ENCODE peak calls at places on chromosomes 6 and 20, in six cellular contexts. Q is fibroblast of pulmonary artery, Y is fibroblast of the aortic adventitia, V is PC-3, L is MM.1S, D is uterus. I is an unnamed sample.

GRCh38 chr6:26092443-26092842 is 5.2 kb downstream of the HFE start:
- DNase-seq in Q (no peak), Y (no peak), L (no peak), D (no peak), V (no peak), I (no peak)

GRCh38 chr6:45423111-45423900 is 45.6 kb upstream of the SUPT3H start:
- DNase-seq in Y (no peak), Q (no peak), V (peak; percentile 36), L (peak; percentile 23), D (no peak), I (no peak)

GRCh38 chr6:82364087-82365010 is 732 bp downstream of the TPBG start:
- DNase-seq in L (no peak), Y (peak; percentile 72), V (peak; percentile 68), Q (peak; percentile 69), D (peak; percentile 46), I (no peak)

GRCh38 chr6:101626264-101626663 is 232.8 kb downstream of the GRIK2 start:
- DNase-seq in L (no peak), Q (no peak), D (no peak), Y (no peak), V (no peak), I (no peak)

GRCh38 chr6:53487080-53487479 is 57.8 kb downstream of the GCLC start:
- DNase-seq in Y (no peak), D (no peak), L (no peak), Q (no peak), V (no peak), I (no peak)

GRCh38 chr20:57438552-57438951 is 47.4 kb downstream of the RBM38 start:
- DNase-seq in L (no peak), Y (no peak), V (no peak), D (no peak), Q (no peak), I (no peak)

GRCh38 chr6:51753635-51754034 is 333.8 kb downstream of the PKHD1 start:
- DNase-seq in Q (no peak), Y (no peak), V (peak; percentile 50), L (no peak), D (no peak), I (peak; percentile 1)

GRCh38 chr20:17681741-17682102 is 320 bp downstream of the RRBP1 start:
- DNase-seq in D (no peak), L (no peak), Y (no peak), V (no peak), Q (no peak), I (no peak)

GRCh38 chr20:34522969-34523871 is 7.0 kb downstream of the DYNLRB1 start:
- DNase-seq in D (peak; percentile 39), Q (peak; percentile 83), V (peak; percentile 87), Y (peak; percentile 86), L (peak; percentile 74), I (peak; percentile 50)
- H3K4me3 ChIP-seq in D (no peak overlapping the region), Q (no peak overlapping the region), V (no peak overlapping the region), Y (no peak overlapping the region), L (peak overlapping the region; percentile 35), I (no peak overlapping the region)

GRCh38 chr20:32752458-32753250 is 9.4 kb upstream of the COMMD7 start:
- DNase-seq in Q (peak; percentile 48), L (no peak), V (peak; percentile 68), D (no peak), Y (peak; percentile 75), I (no peak)
- H3K4me3 ChIP-seq in Q (no peak overlapping the region), L (no peak overlapping the region), V (no peak overlapping the region), D (no peak overlapping the region), Y (no peak overlapping the region), I (no peak overlapping the region)

DNA sequence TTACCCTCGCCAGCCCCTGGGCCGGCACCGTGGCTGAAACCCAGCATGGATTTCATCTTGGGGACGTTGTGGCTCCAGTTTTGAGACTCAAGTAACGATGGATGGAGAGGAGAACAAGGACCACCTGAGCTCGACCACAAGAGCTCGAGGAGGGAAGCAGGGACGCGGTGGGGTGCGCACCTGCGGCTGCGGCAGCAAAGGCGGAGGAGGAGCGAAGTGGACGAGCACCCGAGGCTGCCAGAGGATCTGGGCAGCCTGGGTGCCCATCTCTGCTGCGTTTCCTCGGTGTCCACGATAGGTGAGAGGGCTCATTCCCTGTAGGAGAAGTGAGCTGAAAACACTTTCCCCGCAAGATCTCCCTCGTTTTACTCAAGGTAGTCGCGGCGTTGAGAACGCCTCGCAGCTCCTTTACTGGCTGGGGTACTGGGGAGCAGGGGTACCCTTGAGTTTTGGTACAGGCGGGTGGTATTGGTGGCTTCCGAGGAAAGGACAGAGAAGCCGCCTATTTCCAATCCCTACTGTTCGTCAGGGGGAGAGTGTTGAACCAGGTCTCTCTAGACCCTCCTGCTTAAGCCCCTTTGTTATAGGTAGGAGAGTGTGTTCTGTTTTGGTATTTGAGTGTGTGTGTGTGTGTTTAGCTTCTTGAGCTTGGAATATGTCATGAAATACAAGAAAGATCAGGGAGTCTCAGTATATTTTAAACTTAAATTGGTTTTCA is 137.7 kb downstream of the TRIM27 start:
- DNase-seq in V (no peak), Q (no peak), L (no peak), D (no peak), Y (no peak), I (no peak)
- H3K4me3 ChIP-seq in V (no peak overlapping the region), Q (no peak overlapping the region), L (no peak overlapping the region), D (no peak overlapping the region), Y (no peak overlapping the region), I (no peak overlapping the region)

GRCh38 chr20:46913329-46914044 is 18.8 kb downstream of the EYA2 start:
- DNase-seq in Y (no peak), L (no peak), D (no peak), V (no peak), Q (no peak), I (no peak)

GRCh38 chr20:46915580-46916243 is 21.1 kb downstream of the EYA2 start:
- DNase-seq in V (no peak), D (no peak), L (no peak), Y (no peak), Q (no peak), I (no peak)

GRCh38 chr20:46916244-46916603 is 21.6 kb downstream of the EYA2 start:
- DNase-seq in Y (no peak), Q (no peak), L (no peak), V (no peak), D (no peak), I (no peak)

GRCh38 chr20:46917155-46917554 is 22.5 kb downstream of the EYA2 start:
- DNase-seq in D (no peak), L (no peak), V (no peak), Y (no peak), Q (no peak), I (no peak)

DNA sequence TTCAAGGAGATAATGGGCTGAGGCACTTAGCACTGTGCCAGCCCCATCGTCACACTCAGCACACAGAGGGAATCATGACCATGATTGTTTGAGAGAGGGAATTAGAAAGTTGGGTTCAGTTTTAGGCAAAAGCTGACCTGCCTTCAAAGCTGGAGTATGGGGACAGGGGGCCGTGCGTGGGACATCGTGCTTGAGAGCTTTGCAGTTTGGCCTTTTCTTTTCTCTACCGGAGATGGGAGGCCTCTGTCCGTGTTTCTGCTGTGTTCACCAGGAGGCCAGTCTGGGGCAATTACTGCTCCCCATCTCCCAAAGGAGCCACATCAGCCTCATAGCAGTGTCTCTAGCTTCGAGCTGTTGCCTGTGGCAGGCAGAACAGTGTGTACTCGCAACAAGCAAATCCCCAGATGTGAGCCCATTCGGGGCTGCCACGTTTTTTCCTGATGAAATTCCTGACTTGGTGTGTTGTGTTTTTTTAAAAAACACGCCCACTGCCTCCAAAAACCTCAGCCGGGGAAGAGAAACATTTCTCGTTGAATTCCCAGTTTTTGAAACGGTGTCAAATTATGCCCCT is 20.2 kb downstream of the EYA2 start:
- DNase-seq in Q (no peak), D (no peak), L (no peak), Y (no peak), V (no peak), I (no peak)
- H3K4me3 ChIP-seq in Q (no peak overlapping the region), D (no peak overlapping the region), L (no peak overlapping the region), Y (no peak overlapping the region), V (no peak overlapping the region), I (no peak overlapping the region)

DNA sequence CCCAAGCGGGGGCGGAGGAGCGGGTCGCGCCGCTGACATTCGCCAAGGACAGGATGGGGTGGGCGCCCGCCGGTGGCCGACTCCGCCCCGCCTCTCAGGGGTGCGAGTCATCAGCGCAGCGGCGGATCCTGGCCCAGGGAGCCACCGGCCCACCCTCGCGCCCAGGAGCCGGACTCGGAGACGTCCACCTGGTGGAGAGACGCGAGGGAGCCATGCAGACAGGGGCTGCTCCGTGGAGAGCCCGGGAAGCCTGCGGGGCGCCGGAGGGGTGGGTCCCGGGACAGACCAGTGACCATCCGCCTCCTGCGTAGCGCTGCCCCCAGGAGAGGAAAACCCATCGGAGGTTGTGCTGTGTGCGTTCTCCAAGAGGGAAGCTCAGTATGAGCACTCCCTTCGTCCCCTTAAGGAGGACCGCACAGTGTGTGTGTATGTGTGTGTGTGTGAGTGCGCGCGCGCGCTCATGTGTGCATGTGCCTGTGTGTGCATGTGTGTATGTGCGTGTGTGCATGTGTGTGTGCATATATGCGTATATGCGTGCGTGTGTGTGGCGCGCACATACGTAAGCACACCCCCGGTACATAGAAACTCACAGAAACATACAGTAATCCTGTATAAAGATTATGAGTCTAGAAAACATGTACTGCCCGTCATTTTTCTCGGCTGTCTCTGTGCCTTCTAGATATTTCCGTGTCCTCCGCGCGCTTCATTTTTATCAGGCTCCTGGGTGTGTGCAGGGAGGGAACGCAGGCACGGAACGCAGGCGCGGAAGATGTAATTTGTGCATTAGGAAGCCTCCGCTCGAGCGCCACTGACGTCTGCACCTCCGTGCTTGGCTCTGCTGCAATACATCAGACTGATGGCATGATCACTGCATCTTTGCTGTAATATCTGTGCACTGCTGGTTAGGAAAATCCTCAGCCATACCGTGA is 158.9 kb downstream of the TBXT start:
- DNase-seq in D (no peak), Y (peak; percentile 79), V (no peak), L (no peak), Q (peak; percentile 85), I (peak; percentile 51)
- H3K4me3 ChIP-seq in D (peak overlapping the region; percentile 25), Y (peak overlapping the region; percentile 66), V (no peak overlapping the region), L (no peak overlapping the region), Q (peak overlapping the region; percentile 58), I (peak overlapping the region; percentile 59)

DNA sequence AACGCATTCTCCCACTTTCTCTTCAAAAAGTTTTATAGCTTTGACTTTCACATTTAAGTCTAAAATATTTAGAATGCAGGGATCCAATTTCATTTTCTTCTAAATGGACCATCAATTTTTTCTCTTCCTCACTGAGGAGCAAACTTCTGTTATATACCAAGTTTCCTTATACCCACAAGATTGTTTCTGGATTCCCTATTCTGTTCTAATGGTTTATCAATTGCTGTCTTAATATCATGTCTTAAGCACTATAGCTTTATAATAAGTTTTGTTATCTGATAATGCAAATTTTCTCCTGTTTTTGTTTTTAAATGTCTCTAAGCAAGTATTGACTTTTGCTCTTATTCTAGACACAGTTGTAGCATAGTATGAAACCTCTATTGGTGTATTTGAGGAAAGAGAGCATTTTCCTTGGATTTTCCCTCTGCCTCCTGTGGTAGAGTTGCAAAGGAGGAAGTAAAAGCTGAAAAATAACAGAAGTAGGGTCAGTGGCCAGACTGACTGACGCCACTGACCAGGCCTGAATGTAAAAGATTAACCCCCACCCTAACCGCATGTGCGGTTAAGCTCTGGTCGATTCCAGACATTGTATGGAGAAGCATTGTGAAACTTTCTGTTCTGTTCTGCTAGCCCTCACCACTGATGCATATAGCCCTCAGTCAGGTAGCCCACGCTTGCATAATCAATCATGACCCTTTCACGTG is 40.3 kb downstream of the GPX5 start:
- DNase-seq in D (no peak), Q (no peak), Y (no peak), L (no peak), V (no peak), I (no peak)
- H3K4me3 ChIP-seq in D (no peak overlapping the region), Q (no peak overlapping the region), Y (no peak overlapping the region), L (no peak overlapping the region), V (no peak overlapping the region), I (no peak overlapping the region)

GRCh38 chr6:106626485-106626884 is 2.8 kb downstream of the RTN4IP1 start:
- DNase-seq in D (no peak), Y (no peak), V (no peak), L (no peak), Q (no peak), I (no peak)
- H3K4me3 ChIP-seq in D (no peak overlapping the region), Y (no peak overlapping the region), V (no peak overlapping the region), L (no peak overlapping the region), Q (no peak overlapping the region), I (no peak overlapping the region)